ENCODE peak calls at places on chromosome 13, in ten cellular contexts. V is NCI-H524; T is fibroblast of mammary gland; X is fibroblast of pulmonary artery; I is globus pallidus; L is thoracic aorta; J is DMS79; N is fibroblast of the aortic adventitia; Y is NCI-H345; C is activated CD4-positive, alpha-beta T cell treated with anti-CD3 and anti-CD28 coated beads, Interleukin-2, amount 50 U/mL, for 1 hour. G is an unnamed sample.
A peak's percentile ranks its signal among the peaks of the same experiment; 100 is the strongest.

GRCh38 chr13:106376411-106377112 is 158.9 kb downstream of the EFNB2 start:
- DNase-seq in V (no peak), T (peak; percentile 98), X (peak; percentile 92), I (no peak), L (no peak), J (no peak), N (peak; percentile 82), Y (no peak), C (no peak), G (no peak)

GRCh38 chr13:109782823-109783411 is 3.5 kb downstream of the IRS2 start:
- DNase-seq in V (no peak), T (no peak), X (no peak), I (no peak), L (no peak), J (no peak), N (no peak), Y (no peak), C (no peak), G (no peak)

GRCh38 chr13:97506511-97506910 is 72.5 kb downstream of the RAP2A start:
- DNase-seq in V (no peak), T (peak; percentile 52), X (peak; percentile 79), I (peak; percentile 61), L (no peak), J (no peak), N (peak; percentile 15), Y (no peak), C (no peak), G (no peak)

GRCh38 chr13:52891685-52892084 is 43.2 kb upstream of the PCDH8 start:
- DNase-seq in V (no peak), T (no peak), X (no peak), I (no peak), L (no peak), J (no peak), N (no peak), Y (no peak), C (no peak), G (no peak)

GRCh38 chr13:34172048-34172447 is 354.1 kb downstream of the RFC3 start:
- DNase-seq in V (no peak), T (peak; percentile 56), X (no peak), I (no peak), L (no peak), J (no peak), N (peak; percentile 23), Y (no peak), C (no peak), G (no peak)

GRCh38 chr13:75489502-75490263 is 7.7 kb upstream of the TBC1D4 start:
- DNase-seq in V (no peak), T (peak; percentile 84), X (peak; percentile 81), I (no peak), L (no peak), J (no peak), N (peak; percentile 40), Y (peak; percentile 7), C (no peak), G (no peak)

GRCh38 chr13:48236528-48237353 is 3.7 kb downstream of the ITM2B start:
- DNase-seq in V (peak; percentile 31), T (peak; percentile 68), X (peak; percentile 81), I (peak; percentile 20), L (no peak), J (no peak), N (peak; percentile 56), Y (no peak), C (no peak), G (no peak)

GRCh38 chr13:28636078-28636477 is 22.9 kb upstream of the POMP start:
- DNase-seq in V (no peak), T (peak; percentile 59), X (peak; percentile 31), I (no peak), L (no peak), J (no peak), N (peak; percentile 51), Y (no peak), C (no peak), G (no peak)

GRCh38 chr13:35720690-35721554 is 244.4 kb upstream of the MAB21L1 start:
- DNase-seq in V (peak; percentile 69), T (peak; percentile 61), X (peak; percentile 55), I (peak; percentile 38), L (no peak), J (no peak), N (peak; percentile 57), Y (peak; percentile 36), C (peak; percentile 8), G (no peak)

GRCh38 chr13:74128171-74128767 is 5.9 kb downstream of the KLF12 start:
- DNase-seq in V (no peak), T (peak; percentile 38), X (peak; percentile 62), I (no peak), L (no peak), J (no peak), N (peak; percentile 32), Y (no peak), C (no peak), G (no peak)

GRCh38 chr13:63605962-63606361 is 2190.3 kb upstream of the PCDH20 start:
- DNase-seq in V (no peak), T (no peak), X (no peak), I (no peak), L (no peak), J (no peak), N (no peak), Y (no peak), C (no peak), G (no peak)

GRCh38 chr13:23654111-23655110 is 84.2 kb downstream of the TNFRSF19 start:
- DNase-seq in V (no peak), T (no peak), X (peak; percentile 57), I (no peak), L (no peak), J (no peak), N (no peak), Y (no peak), C (no peak), G (no peak)

G was measured in omental fat pad.